ENCODE peak calls at places on chromosomes 12 and 14, in four cellular contexts. One of them, this sample, is unnamed.

GRCh38 chr14:28083456-28083855 is 683.1 kb upstream of the FOXG1 start:
- DNase-seq in lung: no peak
- DNase-seq in lower lobe of right lung: no peak
- DNase-seq in AG04450: no peak
- DNase-seq in this sample: no peak

GRCh38 chr14:76867536-76868452 is 41.6 kb downstream of the LRRC74A start:
- DNase-seq in lung: peak; percentile 56
- DNase-seq in lower lobe of right lung: peak; percentile 82
- DNase-seq in AG04450: no peak
- DNase-seq in this sample: no peak

GRCh38 chr14:78170203-78170602 is at the start of gene NRXN3:
- DNase-seq in lung: no peak
- DNase-seq in lower lobe of right lung: no peak
- DNase-seq in AG04450: no peak
- DNase-seq in this sample: no peak

GRCh38 chr12:13444076-13444475 is 247.6 kb downstream of the EMP1 start:
- DNase-seq in lung: no peak
- DNase-seq in lower lobe of right lung: no peak
- DNase-seq in AG04450: no peak
- DNase-seq in this sample: no peak

GRCh38 chr12:108685469-108686247 is 45.7 kb downstream of the CORO1C start:
- DNase-seq in lung: no peak
- DNase-seq in lower lobe of right lung: no peak
- DNase-seq in AG04450: no peak
- DNase-seq in this sample: no peak

GRCh38 chr12:104718581-104718980 is 239.5 kb downstream of the SLC41A2 start:
- DNase-seq in lung: peak; percentile 65
- DNase-seq in lower lobe of right lung: no peak
- DNase-seq in AG04450: no peak
- DNase-seq in this sample: no peak

GRCh38 chr12:113154351-113154973 is 4.9 kb downstream of the CFAP73 start:
- DNase-seq in lung: no peak
- DNase-seq in lower lobe of right lung: no peak
- DNase-seq in AG04450: no peak
- DNase-seq in this sample: no peak

GRCh38 chr14:20614038-20614840 is 23.1 kb upstream of the RNASE12 start:
- DNase-seq in lung: no peak
- DNase-seq in lower lobe of right lung: no peak
- DNase-seq in AG04450: no peak
- DNase-seq in this sample: no peak

GRCh38 chr14:55662757-55663156 is 82.8 kb downstream of the KTN1 start:
- DNase-seq in lung: no peak
- DNase-seq in lower lobe of right lung: no peak
- DNase-seq in AG04450: no peak
- DNase-seq in this sample: no peak

GRCh38 chr12:93061414-93062099 is 132.5 kb upstream of the EEA1 start:
- DNase-seq in lung: no peak
- DNase-seq in lower lobe of right lung: no peak
- DNase-seq in AG04450: no peak
- DNase-seq in this sample: no peak

GRCh38 chr12:91811481-91812287 is 334.0 kb downstream of the BTG1 start:
- DNase-seq in lung: peak; percentile 64
- DNase-seq in lower lobe of right lung: peak; percentile 71
- DNase-seq in AG04450: peak; percentile 21
- DNase-seq in this sample: peak; percentile 7

GRCh38 chr12:3200032-3200617 is 122.9 kb downstream of the TSPAN9 start:
- DNase-seq in lung: no peak
- DNase-seq in lower lobe of right lung: no peak
- DNase-seq in AG04450: no peak
- DNase-seq in this sample: no peak

GRCh38 chr12:32032205-32032810 is 73.1 kb downstream of the RESF1 start:
- DNase-seq in lung: no peak
- DNase-seq in lower lobe of right lung: no peak
- DNase-seq in AG04450: no peak
- DNase-seq in this sample: no peak

GRCh38 chr14:76901171-76902055 is 75.2 kb downstream of the LRRC74A start:
- DNase-seq in lung: no peak
- DNase-seq in lower lobe of right lung: no peak
- DNase-seq in AG04450: no peak
- DNase-seq in this sample: no peak

GRCh38 chr14:32370720-32371119 is 41.6 kb downstream of the AKAP6 start:
- DNase-seq in lung: no peak
- DNase-seq in lower lobe of right lung: no peak
- DNase-seq in AG04450: peak; percentile 43
- DNase-seq in this sample: peak; percentile 70

GRCh38 chr12:49635036-49635435 is 11.7 kb downstream of the PRPF40B start:
- DNase-seq in lung: no peak
- DNase-seq in lower lobe of right lung: no peak
- DNase-seq in AG04450: no peak
- DNase-seq in this sample: no peak

GRCh38 chr14:91753501-91754128 is 21.7 kb upstream of the CATSPERB start:
- DNase-seq in lung: no peak
- DNase-seq in lower lobe of right lung: no peak
- DNase-seq in AG04450: no peak
- DNase-seq in this sample: no peak

GRCh38 chr12:31526158-31526546 is 64.8 kb downstream of the DENND5B start:
- DNase-seq in lung: no peak
- DNase-seq in lower lobe of right lung: no peak
- DNase-seq in AG04450: no peak
- DNase-seq in this sample: no peak

GRCh38 chr14:75697918-75698317 is 36.9 kb downstream of the TTLL5 start:
- DNase-seq in lung: no peak
- DNase-seq in lower lobe of right lung: no peak
- DNase-seq in AG04450: no peak
- DNase-seq in this sample: no peak

GRCh38 chr12:132367401-132367851 is 38.0 kb upstream of the GALNT9 start:
- DNase-seq in lung: no peak
- DNase-seq in lower lobe of right lung: peak; percentile 50
- DNase-seq in AG04450: no peak
- DNase-seq in this sample: no peak

GRCh38 chr12:50314629-50315312 is 31.5 kb upstream of the LIMA1 start:
- DNase-seq in lung: no peak
- DNase-seq in lower lobe of right lung: no peak
- DNase-seq in AG04450: peak; percentile 38
- DNase-seq in this sample: no peak

GRCh38 chr14:101819251-101819990 is 57.9 kb downstream of the PPP2R5C start:
- DNase-seq in lung: no peak
- DNase-seq in lower lobe of right lung: no peak
- DNase-seq in AG04450: no peak
- DNase-seq in this sample: no peak

GRCh38 chr12:50506753-50507473 is 2.1 kb downstream of the DIP2B start:
- DNase-seq in lung: no peak
- DNase-seq in lower lobe of right lung: no peak
- DNase-seq in AG04450: no peak
- DNase-seq in this sample: no peak

GRCh38 chr14:54674342-54674741 is 107.4 kb downstream of the SAMD4A start:
- DNase-seq in lung: no peak
- DNase-seq in lower lobe of right lung: no peak
- DNase-seq in AG04450: no peak
- DNase-seq in this sample: no peak

DNA sequence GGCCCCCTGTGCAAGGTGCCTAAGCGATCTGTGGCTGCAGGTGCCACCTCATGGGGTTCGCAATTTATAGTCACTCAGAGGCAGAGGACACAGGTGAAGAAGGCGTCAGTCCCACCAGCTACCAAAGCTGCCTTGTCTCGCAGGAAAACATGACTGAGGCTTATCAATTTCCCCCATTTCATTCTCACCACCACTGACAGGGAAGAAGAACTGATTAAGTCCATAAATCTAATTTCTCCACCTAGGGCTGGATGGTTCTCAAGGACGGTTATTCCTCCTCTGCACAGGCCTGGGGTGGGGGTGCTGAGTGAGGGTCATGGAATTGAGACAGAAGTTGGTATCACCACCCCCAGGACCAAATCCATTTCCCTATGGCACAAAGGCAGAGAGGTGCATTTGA is 59.7 kb downstream of the PITPNM2 start:
- DNase-seq in lung: no peak
- DNase-seq in lower lobe of right lung: no peak
- DNase-seq in AG04450: no peak
- DNase-seq in this sample: no peak
- H3K4me3 ChIP-seq in lung: no peak overlapping the region
- H3K4me3 ChIP-seq in lower lobe of right lung: no peak overlapping the region
- H3K4me3 ChIP-seq in AG04450: no peak overlapping the region
- H3K4me3 ChIP-seq in this sample: no peak overlapping the region

GRCh38 chr14:93206793-93207467 is at the start of the genes GON7 and UBR7:
- DNase-seq in lung: peak; percentile 97
- DNase-seq in lower lobe of right lung: peak; percentile 94
- DNase-seq in AG04450: peak; percentile 89
- DNase-seq in this sample: peak; percentile 74
- H3K4me3 ChIP-seq in lung: peak within 1 kb of the TSS; percentile 77
- H3K4me3 ChIP-seq in lower lobe of right lung: peak within 1 kb of the TSS; percentile 82
- H3K4me3 ChIP-seq in AG04450: peak within 1 kb of the TSS; percentile 88
- H3K4me3 ChIP-seq in this sample: peak within 1 kb of the TSS; percentile 94

GRCh38 chr14:29664515-29664914 is 263.1 kb downstream of the PRKD1 start:
- DNase-seq in lung: no peak
- DNase-seq in lower lobe of right lung: no peak
- DNase-seq in AG04450: no peak
- DNase-seq in this sample: no peak

GRCh38 chr14:29668201-29668600 is 259.4 kb downstream of the PRKD1 start:
- DNase-seq in lung: no peak
- DNase-seq in lower lobe of right lung: no peak
- DNase-seq in AG04450: no peak
- DNase-seq in this sample: no peak

GRCh38 chr14:29663281-29663801 is 264.3 kb downstream of the PRKD1 start:
- DNase-seq in lung: no peak
- DNase-seq in lower lobe of right lung: no peak
- DNase-seq in AG04450: no peak
- DNase-seq in this sample: no peak
- H3K4me3 ChIP-seq in lung: no peak overlapping the region
- H3K4me3 ChIP-seq in lower lobe of right lung: no peak overlapping the region
- H3K4me3 ChIP-seq in AG04450: no peak overlapping the region
- H3K4me3 ChIP-seq in this sample: no peak overlapping the region

DNA sequence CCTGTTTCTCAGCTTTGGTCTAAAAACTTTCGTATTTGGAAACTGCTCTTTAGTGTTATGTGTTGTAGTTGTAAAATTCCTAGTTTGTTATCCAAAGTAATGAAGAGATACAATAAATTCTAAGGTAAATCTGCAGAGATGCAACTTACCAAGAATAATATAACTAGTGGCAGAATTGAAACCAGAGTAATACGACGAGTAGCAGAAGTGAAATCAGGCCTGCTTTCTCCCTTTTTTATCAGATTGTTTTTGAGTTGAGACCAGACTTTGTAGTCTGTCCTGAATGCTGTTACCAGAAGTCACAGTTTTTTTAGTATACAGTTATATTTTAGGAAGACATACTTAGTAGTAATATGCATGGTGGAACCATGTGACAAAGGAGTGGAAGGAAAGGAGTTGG is 12.5 kb downstream of the PAPOLA start:
- DNase-seq in lung: no peak
- DNase-seq in lower lobe of right lung: no peak
- DNase-seq in AG04450: no peak
- DNase-seq in this sample: no peak
- H3K4me3 ChIP-seq in lung: no peak overlapping the region
- H3K4me3 ChIP-seq in lower lobe of right lung: no peak overlapping the region
- H3K4me3 ChIP-seq in AG04450: no peak overlapping the region
- H3K4me3 ChIP-seq in this sample: no peak overlapping the region

GRCh38 chr12:57476993-57477709 is 2.5 kb downstream of the ARHGAP9 start:
- DNase-seq in lung: no peak
- DNase-seq in lower lobe of right lung: no peak
- DNase-seq in AG04450: no peak
- DNase-seq in this sample: no peak

GRCh38 chr12:57479043-57479375 is 657 bp downstream of the ARHGAP9 start:
- DNase-seq in lung: no peak
- DNase-seq in lower lobe of right lung: no peak
- DNase-seq in AG04450: no peak
- DNase-seq in this sample: no peak

GRCh38 chr12:57476162-57476992 is 3.3 kb downstream of the ARHGAP9 start:
- DNase-seq in lung: no peak
- DNase-seq in lower lobe of right lung: peak; percentile 77
- DNase-seq in AG04450: no peak
- DNase-seq in this sample: no peak

GRCh38 chr12:57479376-57480115 is at the start of gene ARHGAP9:
- DNase-seq in lung: no peak
- DNase-seq in lower lobe of right lung: peak; percentile 49
- DNase-seq in AG04450: no peak
- DNase-seq in this sample: no peak

DNA sequence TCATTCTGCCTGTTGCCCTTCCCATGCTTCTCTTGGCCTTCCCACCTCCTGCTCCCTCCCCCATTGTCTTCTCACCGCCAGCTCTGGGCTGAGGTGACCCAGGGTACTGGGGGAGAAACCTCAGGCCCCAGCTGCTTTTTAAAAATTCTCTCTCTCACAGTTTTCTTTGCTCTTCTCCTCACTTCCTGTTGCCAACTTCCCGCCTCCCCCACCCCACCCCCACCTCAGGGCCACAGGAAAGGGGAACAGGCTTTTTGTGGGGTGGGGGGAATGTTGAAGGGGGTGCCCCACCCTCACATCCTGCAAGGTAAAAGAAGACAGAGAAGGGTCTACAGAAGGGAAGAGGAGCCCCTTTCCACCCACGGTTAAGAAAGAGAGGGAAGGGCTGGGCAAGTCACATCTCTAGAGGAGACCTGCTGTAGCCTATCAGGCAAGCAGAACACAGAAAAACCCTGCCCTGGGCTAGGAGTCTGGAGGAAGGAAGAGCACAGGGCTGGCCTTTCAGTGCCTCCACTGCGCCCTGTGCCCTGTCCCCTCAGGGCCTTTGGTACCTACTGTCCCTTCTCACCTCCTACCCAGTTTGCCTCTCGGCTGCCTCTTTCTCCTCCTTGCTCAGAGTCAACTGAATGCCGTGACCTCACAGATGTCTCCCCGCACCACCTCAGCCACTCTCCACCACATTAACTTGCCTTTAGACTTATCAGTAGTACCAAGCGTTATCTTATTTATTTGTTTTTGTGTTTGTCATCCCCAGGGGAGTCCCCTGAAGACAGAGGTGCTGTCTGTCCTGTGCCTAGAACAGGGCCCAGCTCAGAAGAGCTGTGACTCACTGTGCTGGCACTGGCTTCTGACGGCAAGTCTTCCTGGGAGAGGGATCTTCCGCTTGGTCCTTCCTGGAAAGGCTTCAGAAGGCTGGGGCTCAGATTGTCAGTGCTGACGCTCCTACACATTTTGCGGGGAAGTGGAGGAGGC is 1.7 kb downstream of the ARHGAP9 start:
- DNase-seq in lung: no peak
- DNase-seq in lower lobe of right lung: no peak
- DNase-seq in AG04450: no peak
- DNase-seq in this sample: no peak
- H3K4me3 ChIP-seq in lung: peak overlapping the region; percentile 23
- H3K4me3 ChIP-seq in lower lobe of right lung: peak overlapping the region; percentile 57
- H3K4me3 ChIP-seq in AG04450: no peak overlapping the region
- H3K4me3 ChIP-seq in this sample: no peak overlapping the region

GRCh38 chr14:99562848-99563748 is 40.9 kb downstream of the CCDC85C start:
- DNase-seq in lung: peak; percentile 84
- DNase-seq in lower lobe of right lung: peak; percentile 91
- DNase-seq in AG04450: peak; percentile 39
- DNase-seq in this sample: no peak
- H3K4me3 ChIP-seq in lung: no peak overlapping the region
- H3K4me3 ChIP-seq in lower lobe of right lung: no peak overlapping the region
- H3K4me3 ChIP-seq in AG04450: no peak overlapping the region
- H3K4me3 ChIP-seq in this sample: no peak overlapping the region

GRCh38 chr12:125187780-125188741 is 122.8 kb downstream of the AACS start:
- DNase-seq in lung: no peak
- DNase-seq in lower lobe of right lung: no peak
- DNase-seq in AG04450: no peak
- DNase-seq in this sample: no peak
- H3K4me3 ChIP-seq in lung: no peak overlapping the region
- H3K4me3 ChIP-seq in lower lobe of right lung: no peak overlapping the region
- H3K4me3 ChIP-seq in AG04450: no peak overlapping the region
- H3K4me3 ChIP-seq in this sample: no peak overlapping the region

This sample was measured in epithelial cell of proximal tubule.